ENCODE peak calls at places on chromosome 19, in four cellular contexts. Z is central memory CD4-positive, alpha-beta T cell; B is activated CD8-positive, alpha-beta memory T cell treated with anti-CD3 and anti-CD28 coated beads for 1 hour; A is tibial artery. C is an unnamed sample.

GRCh38 chr19:18464646-18465045 is 26.7 kb upstream of the ISYNA1 start:
- DNase-seq in Z (no peak), B (no peak), A (peak), C (peak)

GRCh38 chr19:38583219-38583984 is 34.4 kb downstream of the MAP4K1 start:
- DNase-seq in A (no peak), Z (no peak), B (no peak), C (no peak)

GRCh38 chr19:29999490-29999889 is 57.5 kb downstream of the URI1 start:
- DNase-seq in B (no peak), Z (no peak), A (no peak), C (no peak)

GRCh38 chr19:38678217-38678890 is 30.9 kb downstream of the ACTN4 start:
- DNase-seq in Z (no peak), B (no peak), A (no peak), C (no peak)

GRCh38 chr19:33177417-33177976 is 16.6 kb upstream of the LRP3 start:
- DNase-seq in A (no peak), B (peak), Z (peak), C (no peak)

GRCh38 chr19:2411709-2412108 is 15.7 kb downstream of the TIMM13 start:
- DNase-seq in B (no peak), Z (no peak), A (no peak), C (no peak)

GRCh38 chr19:40718774-40719391 is 2.0 kb downstream of the ITPKC start:
- DNase-seq in Z (no peak), A (peak), B (no peak), C (no peak)

GRCh38 chr19:5567360-5567970 is at the start of gene TINCR:
- DNase-seq in B (no peak), Z (no peak), A (no peak), C (no peak)

GRCh38 chr19:30450101-30450500 is 77.9 kb downstream of the ZNF536 start:
- DNase-seq in B (no peak), Z (no peak), A (no peak), C (peak)

GRCh38 chr19:41701401-41702075 is 6.9 kb upstream of the CEACAM5 start:
- DNase-seq in A (no peak), Z (no peak), B (no peak), C (no peak)

GRCh38 chr19:7925171-7925837 is 631 bp downstream of the CTXN1 start:
- DNase-seq in B (peak), Z (peak), A (peak), C (no peak)

GRCh38 chr19:2149980-2150793 is 1.2 kb downstream of the AP3D1 start:
- DNase-seq in B (no peak), Z (no peak), A (no peak), C (no peak)

GRCh38 chr19:13104848-13105646 is 2.4 kb upstream of the LYL1 start:
- DNase-seq in B (no peak), A (peak), Z (peak), C (no peak)

GRCh38 chr19:2145831-2146241 is 5.5 kb downstream of the AP3D1 start:
- DNase-seq in B (no peak), Z (no peak), A (no peak), C (no peak)

C was measured in hippocampal formation.